ENCODE peak calls at places on chromosomes 7 and 10, in six cellular contexts. H is heart right ventricle, B is cardiac muscle cell, Q is OCI-LY7, W is endodermal cell, F is stomach. C is an unnamed sample.

GRCh38 chr10:97648557-97649404 is 8.3 kb downstream of the PI4K2A start:
- DNase-seq in H (peak), B (no peak), Q (no peak), W (peak), F (no peak), C (no peak)

GRCh38 chr10:110209399-110209925 is 2.1 kb downstream of the MXI1 start:
- DNase-seq in H (no peak), B (peak), Q (peak), W (peak), F (no peak), C (no peak)

GRCh38 chr7:152330827-152331226 is 105.0 kb downstream of the KMT2C start:
- DNase-seq in H (no peak), B (no peak), Q (no peak), W (no peak), F (no peak), C (no peak)

GRCh38 chr7:116150588-116150987 is 59.8 kb upstream of the TES start:
- DNase-seq in H (no peak), B (no peak), Q (no peak), W (no peak), F (no peak), C (no peak)

GRCh38 chr7:105760549-105761447 is 115.6 kb downstream of the ATXN7L1 start:
- DNase-seq in H (no peak), B (no peak), Q (no peak), W (no peak), F (no peak), C (no peak)

GRCh38 chr7:27916372-27916771 is 176.4 kb downstream of the TAX1BP1 start:
- DNase-seq in H (no peak), B (no peak), Q (no peak), W (no peak), F (no peak), C (no peak)

GRCh38 chr7:108570146-108570755 is 577 bp downstream of the DNAJB9 start:
- DNase-seq in H (peak), B (peak), Q (peak), W (peak), F (peak), C (no peak)

GRCh38 chr7:13682626-13683025 is 306.8 kb downstream of the ETV1 start:
- DNase-seq in H (no peak), B (no peak), Q (no peak), W (no peak), F (no peak), C (no peak)

GRCh38 chr7:142586611-142587010 is 162.7 kb upstream of the PRSS1 start:
- DNase-seq in H (no peak), B (no peak), Q (no peak), W (no peak), F (no peak), C (no peak)

GRCh38 chr10:66167816-66168215 is 758.0 kb upstream of the LRRTM3 start:
- DNase-seq in H (no peak), B (no peak), Q (no peak), W (no peak), F (no peak), C (no peak)

GRCh38 chr10:6583447-6583846 is 3.4 kb upstream of the PRKCQ start:
- DNase-seq in H (no peak), B (no peak), Q (no peak), W (no peak), F (no peak), C (no peak)

GRCh38 chr7:6575246-6576023 is 1.8 kb upstream of the ZDHHC4 start:
- DNase-seq in H (no peak), B (no peak), Q (no peak), W (no peak), F (no peak), C (no peak)

GRCh38 chr7:102439963-102440795 is 6.8 kb downstream of the ORAI2 start:
- DNase-seq in H (peak), B (no peak), Q (no peak), W (peak), F (no peak), C (no peak)

GRCh38 chr7:5439209-5439571 is 15.6 kb upstream of the TNRC18 start:
- DNase-seq in H (no peak), B (no peak), Q (no peak), W (no peak), F (no peak), C (no peak)

GRCh38 chr7:104978460-104978859 is 35.5 kb upstream of the KMT2E start:
- DNase-seq in H (peak), B (no peak), Q (no peak), W (no peak), F (no peak), C (no peak)

GRCh38 chr7:102236592-102237287 is 49.9 kb upstream of the SH2B2 start:
- DNase-seq in H (peak), B (peak), Q (peak), W (peak), F (peak), C (peak)

GRCh38 chr7:1844336-1844955 is 174.4 kb downstream of the ELFN1 start:
- DNase-seq in H (no peak), B (no peak), Q (no peak), W (peak), F (no peak), C (no peak)

GRCh38 chr7:22422831-22423615 is 66.1 kb upstream of the RAPGEF5 start:
- DNase-seq in H (no peak), B (no peak), Q (no peak), W (no peak), F (no peak), C (no peak)

GRCh38 chr7:155594961-155595366 is 48.6 kb upstream of the CNPY1 start:
- DNase-seq in H (no peak), B (no peak), Q (no peak), W (peak), F (peak), C (no peak)

GRCh38 chr7:102255916-102256315 is 30.8 kb upstream of the SH2B2 start:
- DNase-seq in H (no peak), B (no peak), Q (no peak), W (no peak), F (no peak), C (no peak)

GRCh38 chr7:142854505-142855400 is at the start of gene EPHB6:
- DNase-seq in H (peak), B (peak), Q (peak), W (peak), F (peak), C (peak)

GRCh38 chr10:70540089-70540788 is 61.7 kb downstream of the PALD1 start:
- DNase-seq in H (peak), B (peak), Q (no peak), W (peak), F (no peak), C (no peak)

GRCh38 chr10:58275908-58276307 is 6.9 kb downstream of the CISD1 start:
- DNase-seq in H (no peak), B (no peak), Q (no peak), W (no peak), F (no peak), C (no peak)

GRCh38 chr10:123351715-123352114 is 197.5 kb downstream of the BUB3 start:
- DNase-seq in H (no peak), B (no peak), Q (no peak), W (no peak), F (no peak), C (no peak)

GRCh38 chr7:13991791-13992620 is 2.5 kb upstream of the ETV1 start:
- DNase-seq in H (no peak), B (no peak), Q (no peak), W (peak), F (no peak), C (no peak)

GRCh38 chr10:129774082-129774735 is 189.9 kb downstream of the EBF3 start:
- DNase-seq in H (no peak), B (no peak), Q (no peak), W (peak), F (peak), C (peak)

GRCh38 chr10:110226926-110227641 is 19.7 kb downstream of the MXI1 start:
- DNase-seq in H (peak), B (peak), Q (no peak), W (peak), F (peak), C (no peak)

GRCh38 chr7:1253591-1254207 is 21.0 kb downstream of the UNCX start:
- DNase-seq in H (no peak), B (no peak), Q (peak), W (no peak), F (no peak), C (no peak)

GRCh38 chr10:121683803-121684202 is 85.6 kb upstream of the FGFR2 start:
- DNase-seq in H (no peak), B (no peak), Q (no peak), W (no peak), F (no peak), C (no peak)

GRCh38 chr7:55308186-55308929 is 56.8 kb upstream of the LANCL2 start:
- DNase-seq in H (peak), B (peak), Q (no peak), W (no peak), F (no peak), C (no peak)

DNA sequence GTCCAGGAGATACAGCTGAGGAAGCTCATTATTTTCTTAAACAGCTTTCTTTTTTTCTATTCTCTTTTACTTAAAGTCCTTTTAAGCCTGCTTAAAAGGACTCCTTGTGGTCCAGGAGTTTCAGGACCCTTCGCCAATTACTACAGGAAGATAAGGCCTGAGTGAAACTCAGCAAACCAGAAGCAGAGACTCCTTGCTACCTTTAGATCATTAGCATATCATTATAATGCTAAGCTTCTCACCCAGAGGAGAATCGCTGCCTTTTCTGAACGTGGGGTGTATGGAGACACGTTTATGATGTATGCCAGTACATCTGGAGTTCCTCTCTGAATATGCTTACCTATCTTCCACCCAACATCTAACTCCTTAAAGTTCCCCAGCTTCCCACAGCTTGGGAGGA is 47.5 kb downstream of the ANKMY2 start:
- DNase-seq in H (no peak), B (no peak), Q (no peak), W (no peak), F (no peak), C (no peak)
- TF ChIP-seq CTCF in H (no peak), B (no peak), Q (no peak), W (no peak), F (no peak), C (no peak)

GRCh38 chr10:93514496-93514895 is 18.1 kb downstream of the CEP55 start:
- DNase-seq in H (no peak), B (no peak), Q (no peak), W (no peak), F (no peak), C (no peak)

GRCh38 chr10:93515963-93516450 is 19.6 kb downstream of the CEP55 start:
- DNase-seq in H (no peak), B (no peak), Q (no peak), W (no peak), F (no peak), C (no peak)

GRCh38 chr10:93515071-93515962 is 18.9 kb downstream of the CEP55 start:
- DNase-seq in H (no peak), B (no peak), Q (no peak), W (no peak), F (no peak), C (no peak)

GRCh38 chr10:93512565-93512964 is 16.2 kb downstream of the CEP55 start:
- DNase-seq in H (no peak), B (no peak), Q (no peak), W (no peak), F (no peak), C (no peak)

DNA sequence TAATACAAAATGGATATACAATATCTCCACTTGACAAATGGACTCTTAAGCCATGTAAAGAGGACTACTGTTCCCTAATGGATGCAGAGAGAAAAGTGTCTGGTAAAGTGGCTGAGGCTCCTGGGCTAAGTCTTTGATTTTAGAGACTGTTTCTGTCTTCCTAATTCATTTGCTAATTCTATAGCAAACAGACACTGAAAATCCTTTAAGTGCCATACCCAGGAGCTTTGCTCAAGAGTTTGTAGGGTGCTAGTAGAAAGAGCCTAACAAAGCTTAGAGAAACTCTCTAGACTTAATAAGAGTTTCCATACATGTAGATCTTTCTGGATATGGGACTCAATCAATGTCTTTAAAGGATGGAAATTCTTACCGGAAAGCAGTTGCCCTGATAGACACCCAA is 16.7 kb downstream of the CEP55 start:
- DNase-seq in H (no peak), B (no peak), Q (no peak), W (no peak), F (no peak), C (no peak)
- TF ChIP-seq CTCF in H (no peak), B (no peak), Q (no peak), W (no peak), F (no peak), C (no peak)

GRCh38 chr7:134367956-134368749 is 51.4 kb upstream of the SLC35B4 start:
- DNase-seq in H (no peak), B (no peak), Q (no peak), W (no peak), F (no peak), C (no peak)
- TF ChIP-seq CTCF in H (no peak), B (no peak), Q (no peak), W (no peak), F (no peak), C (no peak)

GRCh38 chr7:130394421-130395188 is 14.3 kb downstream of the CPA1 start:
- DNase-seq in H (no peak), B (no peak), Q (no peak), W (no peak), F (no peak), C (no peak)
- TF ChIP-seq CTCF in H (no peak), B (no peak), Q (no peak), W (no peak), F (no peak), C (no peak)

DNA sequence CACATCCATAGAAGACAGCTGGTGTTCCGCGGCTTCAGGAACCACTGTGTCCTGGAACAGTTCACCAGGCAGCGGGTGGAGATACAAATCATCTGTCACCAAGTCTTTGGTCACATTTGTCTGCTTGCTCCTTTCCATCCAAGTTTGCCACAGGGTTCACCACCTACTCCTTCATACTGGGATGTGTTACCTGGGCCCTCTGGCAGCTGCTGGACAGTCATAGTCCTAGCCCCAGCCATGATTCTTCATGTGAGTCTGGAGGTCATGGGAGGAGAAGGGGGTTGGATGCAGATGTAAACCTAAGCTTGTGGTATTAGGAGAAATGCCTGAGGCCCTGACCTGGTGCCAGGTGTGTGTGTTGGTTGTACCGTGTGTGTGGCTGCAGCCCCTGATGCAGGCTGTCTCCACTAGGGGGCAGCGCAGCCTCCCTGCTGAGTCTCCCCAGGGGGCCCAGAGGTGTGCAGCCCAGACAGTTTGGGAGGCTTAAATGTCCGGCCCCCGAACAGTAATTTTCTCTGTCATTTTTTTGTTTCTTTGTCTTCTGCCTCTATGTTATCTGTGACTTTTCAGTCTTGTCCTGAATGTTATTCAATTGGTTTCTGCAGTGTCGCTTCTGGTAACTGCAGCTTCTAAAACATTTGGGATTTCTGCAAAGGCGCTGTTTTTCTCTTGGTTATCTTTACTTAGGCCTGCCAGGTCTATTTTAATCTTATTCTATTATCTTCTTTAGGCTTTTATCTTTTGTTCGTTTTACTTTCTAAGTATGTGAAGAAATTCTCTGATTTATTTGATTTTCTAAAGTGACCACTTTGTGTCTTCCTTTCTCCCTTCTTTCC is 14.8 kb downstream of the NPS start:
- DNase-seq in H (no peak), B (peak), Q (peak), W (peak), F (no peak), C (no peak)
- TF ChIP-seq CTCF in H (peak), B (peak), Q (peak), W (peak), F (peak), C (peak)

GRCh38 chr10:117005454-117006055 is 568 bp upstream of the SHTN1 start:
- DNase-seq in H (no peak), B (peak), Q (no peak), W (peak), F (no peak), C (no peak)
- TF ChIP-seq CTCF in H (no peak), B (no peak), Q (no peak), W (peak), F (no peak), C (peak)

DNA sequence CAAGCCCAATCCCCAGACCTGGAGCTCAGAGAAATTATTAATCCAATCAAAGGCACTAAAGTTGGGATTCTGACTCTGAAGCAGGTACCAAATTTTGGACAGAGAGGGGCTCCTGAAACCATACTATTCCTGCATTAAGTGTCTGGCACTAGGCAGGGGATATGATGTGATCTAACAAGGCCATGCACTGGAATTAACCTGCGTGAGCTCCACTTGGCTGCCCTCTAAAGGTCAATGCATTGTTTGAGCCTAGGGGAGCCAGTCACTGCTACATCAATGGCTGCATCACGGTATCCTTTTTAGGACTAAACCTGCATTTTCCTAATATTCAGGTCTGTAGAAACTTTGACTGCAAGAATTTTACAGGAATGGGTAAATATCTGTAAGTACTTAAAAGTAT is 42.1 kb downstream of the ST8SIA6 start:
- DNase-seq in H (no peak), B (no peak), Q (no peak), W (peak), F (no peak), C (no peak)
- TF ChIP-seq CTCF in H (peak), B (no peak), Q (peak), W (peak), F (no peak), C (no peak)

GRCh38 chr7:134842901-134843300 is 63.5 kb downstream of the CALD1 start:
- DNase-seq in H (no peak), B (no peak), Q (no peak), W (no peak), F (no peak), C (no peak)

GRCh38 chr7:134844200-134844599 is 64.8 kb downstream of the CALD1 start:
- DNase-seq in H (no peak), B (no peak), Q (no peak), W (peak), F (no peak), C (no peak)

GRCh38 chr7:134847834-134848233 is 68.4 kb downstream of the CALD1 start:
- DNase-seq in H (no peak), B (no peak), Q (no peak), W (no peak), F (no peak), C (no peak)

GRCh38 chr7:134842062-134842461 is 62.6 kb downstream of the CALD1 start:
- DNase-seq in H (no peak), B (no peak), Q (no peak), W (no peak), F (no peak), C (no peak)

GRCh38 chr7:134845461-134845860 is 66.0 kb downstream of the CALD1 start:
- DNase-seq in H (no peak), B (no peak), Q (peak), W (no peak), F (no peak), C (no peak)
- TF ChIP-seq CTCF in H (peak), B (peak), Q (peak), W (peak), F (peak), C (peak)

DNA sequence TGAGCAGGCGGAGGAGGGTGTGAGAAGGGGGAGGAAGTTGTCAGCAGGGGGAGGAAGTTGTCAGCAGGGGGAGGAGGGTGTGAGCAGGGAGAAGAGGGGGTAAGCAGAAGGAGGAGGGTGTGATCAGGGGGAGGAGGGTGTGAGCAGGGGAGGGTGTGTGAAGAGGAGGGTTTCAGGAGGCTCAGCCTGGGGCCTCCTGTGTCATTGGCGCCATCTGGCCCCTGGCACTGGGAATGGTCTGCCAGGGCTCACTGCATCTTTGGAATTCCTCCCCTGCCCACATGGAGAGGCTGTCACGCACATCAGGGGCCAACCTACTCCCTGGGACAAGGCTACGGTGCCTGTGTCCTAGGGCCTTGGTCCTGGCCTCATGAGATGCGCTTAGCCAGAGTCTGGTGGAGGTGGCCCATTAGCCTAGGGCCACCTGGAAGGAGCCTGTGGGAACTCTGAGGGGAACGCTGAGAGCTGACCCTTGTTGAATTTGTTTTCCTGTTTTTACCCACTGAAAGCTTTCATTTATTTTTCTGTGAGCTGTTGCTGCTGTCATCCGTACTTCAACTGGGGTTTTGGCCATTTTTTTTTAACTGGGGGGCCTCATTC is 18.0 kb downstream of the CAMK2B start:
- DNase-seq in H (no peak), B (peak), Q (peak), W (peak), F (peak), C (peak)
- TF ChIP-seq CTCF in H (no peak), B (peak), Q (peak), W (peak), F (no peak), C (peak)

GRCh38 chr7:128946936-128947830 is 9.5 kb downstream of the IRF5 start:
- DNase-seq in H (no peak), B (no peak), Q (no peak), W (peak), F (no peak), C (no peak)
- TF ChIP-seq CTCF in H (no peak), B (peak), Q (peak), W (peak), F (no peak), C (no peak)

C was measured in osteocyte.